ENCODE peak calls at places on chromosomes 11 and 22, in six cellular contexts. One of them, this sample, is unnamed.

GRCh38 chr11:12587333-12587997 is 86.8 kb upstream of the TEAD1 start:
- DNase-seq in psoas muscle: no peak
- DNase-seq in endothelial cell: peak
- DNase-seq in CD8-positive, alpha-beta T cell: no peak
- DNase-seq in transverse colon: no peak
- DNase-seq in fibroblast of mammary gland: peak
- DNase-seq in this sample: no peak

GRCh38 chr11:66744485-66745355 is 15.7 kb upstream of the SPTBN2 start:
- DNase-seq in psoas muscle: peak
- DNase-seq in endothelial cell: peak
- DNase-seq in CD8-positive, alpha-beta T cell: peak
- DNase-seq in transverse colon: peak
- DNase-seq in fibroblast of mammary gland: peak
- DNase-seq in this sample: peak

GRCh38 chr11:93481696-93482095 is 61.5 kb downstream of the SMCO4 start:
- DNase-seq in psoas muscle: peak
- DNase-seq in endothelial cell: no peak
- DNase-seq in CD8-positive, alpha-beta T cell: no peak
- DNase-seq in transverse colon: no peak
- DNase-seq in fibroblast of mammary gland: no peak
- DNase-seq in this sample: no peak

GRCh38 chr11:130246719-130247118 is 68.0 kb downstream of the ZBTB44 start:
- DNase-seq in psoas muscle: no peak
- DNase-seq in endothelial cell: no peak
- DNase-seq in CD8-positive, alpha-beta T cell: no peak
- DNase-seq in transverse colon: no peak
- DNase-seq in fibroblast of mammary gland: peak
- DNase-seq in this sample: no peak

GRCh38 chr11:130165601-130166456 is 6.2 kb downstream of the ST14 start:
- DNase-seq in psoas muscle: no peak
- DNase-seq in endothelial cell: no peak
- DNase-seq in CD8-positive, alpha-beta T cell: no peak
- DNase-seq in transverse colon: peak
- DNase-seq in fibroblast of mammary gland: peak
- DNase-seq in this sample: no peak

GRCh38 chr22:17997456-17997855 is 26.9 kb downstream of the MICAL3 start:
- DNase-seq in psoas muscle: no peak
- DNase-seq in endothelial cell: no peak
- DNase-seq in CD8-positive, alpha-beta T cell: no peak
- DNase-seq in transverse colon: no peak
- DNase-seq in fibroblast of mammary gland: peak
- DNase-seq in this sample: no peak

GRCh38 chr11:79102821-79103220 is 338.0 kb downstream of the TENM4 start:
- DNase-seq in psoas muscle: no peak
- DNase-seq in endothelial cell: no peak
- DNase-seq in CD8-positive, alpha-beta T cell: no peak
- DNase-seq in transverse colon: no peak
- DNase-seq in fibroblast of mammary gland: no peak
- DNase-seq in this sample: no peak

GRCh38 chr11:87536565-87536964 is 498.8 kb downstream of the TMEM135 start:
- DNase-seq in psoas muscle: no peak
- DNase-seq in endothelial cell: no peak
- DNase-seq in CD8-positive, alpha-beta T cell: no peak
- DNase-seq in transverse colon: no peak
- DNase-seq in fibroblast of mammary gland: no peak
- DNase-seq in this sample: no peak

GRCh38 chr22:49413551-49413950 is 414.1 kb downstream of the BRD1 start:
- DNase-seq in psoas muscle: no peak
- DNase-seq in endothelial cell: no peak
- DNase-seq in CD8-positive, alpha-beta T cell: no peak
- DNase-seq in transverse colon: no peak
- DNase-seq in fibroblast of mammary gland: no peak
- DNase-seq in this sample: no peak

GRCh38 chr11:18132341-18132740 is at the start of gene MRGPRX3:
- DNase-seq in psoas muscle: no peak
- DNase-seq in endothelial cell: no peak
- DNase-seq in CD8-positive, alpha-beta T cell: no peak
- DNase-seq in transverse colon: no peak
- DNase-seq in fibroblast of mammary gland: peak
- DNase-seq in this sample: no peak

GRCh38 chr11:27204527-27204926 is 158.5 kb downstream of the CCDC34 start:
- DNase-seq in psoas muscle: no peak
- DNase-seq in endothelial cell: peak
- DNase-seq in CD8-positive, alpha-beta T cell: peak
- DNase-seq in transverse colon: peak
- DNase-seq in fibroblast of mammary gland: peak
- DNase-seq in this sample: no peak

GRCh38 chr11:64545605-64546004 is 45.4 kb upstream of the SLC22A12 start:
- DNase-seq in psoas muscle: no peak
- DNase-seq in endothelial cell: no peak
- DNase-seq in CD8-positive, alpha-beta T cell: no peak
- DNase-seq in transverse colon: no peak
- DNase-seq in fibroblast of mammary gland: peak
- DNase-seq in this sample: peak

GRCh38 chr22:44689915-44690524 is 12.0 kb upstream of the PRR5 start:
- DNase-seq in psoas muscle: no peak
- DNase-seq in endothelial cell: no peak
- DNase-seq in CD8-positive, alpha-beta T cell: no peak
- DNase-seq in transverse colon: no peak
- DNase-seq in fibroblast of mammary gland: no peak
- DNase-seq in this sample: no peak

GRCh38 chr22:44693756-44694155 is 8.2 kb upstream of the PRR5 start:
- DNase-seq in psoas muscle: no peak
- DNase-seq in endothelial cell: no peak
- DNase-seq in CD8-positive, alpha-beta T cell: no peak
- DNase-seq in transverse colon: no peak
- DNase-seq in fibroblast of mammary gland: no peak
- DNase-seq in this sample: no peak

GRCh38 chr22:44692662-44693007 is 9.4 kb upstream of the PRR5 start:
- DNase-seq in psoas muscle: no peak
- DNase-seq in endothelial cell: no peak
- DNase-seq in CD8-positive, alpha-beta T cell: no peak
- DNase-seq in transverse colon: no peak
- DNase-seq in fibroblast of mammary gland: no peak
- DNase-seq in this sample: no peak

GRCh38 chr22:44693145-44693544 is 8.9 kb upstream of the PRR5 start:
- DNase-seq in psoas muscle: no peak
- DNase-seq in endothelial cell: no peak
- DNase-seq in CD8-positive, alpha-beta T cell: no peak
- DNase-seq in transverse colon: no peak
- DNase-seq in fibroblast of mammary gland: no peak
- DNase-seq in this sample: no peak

DNA sequence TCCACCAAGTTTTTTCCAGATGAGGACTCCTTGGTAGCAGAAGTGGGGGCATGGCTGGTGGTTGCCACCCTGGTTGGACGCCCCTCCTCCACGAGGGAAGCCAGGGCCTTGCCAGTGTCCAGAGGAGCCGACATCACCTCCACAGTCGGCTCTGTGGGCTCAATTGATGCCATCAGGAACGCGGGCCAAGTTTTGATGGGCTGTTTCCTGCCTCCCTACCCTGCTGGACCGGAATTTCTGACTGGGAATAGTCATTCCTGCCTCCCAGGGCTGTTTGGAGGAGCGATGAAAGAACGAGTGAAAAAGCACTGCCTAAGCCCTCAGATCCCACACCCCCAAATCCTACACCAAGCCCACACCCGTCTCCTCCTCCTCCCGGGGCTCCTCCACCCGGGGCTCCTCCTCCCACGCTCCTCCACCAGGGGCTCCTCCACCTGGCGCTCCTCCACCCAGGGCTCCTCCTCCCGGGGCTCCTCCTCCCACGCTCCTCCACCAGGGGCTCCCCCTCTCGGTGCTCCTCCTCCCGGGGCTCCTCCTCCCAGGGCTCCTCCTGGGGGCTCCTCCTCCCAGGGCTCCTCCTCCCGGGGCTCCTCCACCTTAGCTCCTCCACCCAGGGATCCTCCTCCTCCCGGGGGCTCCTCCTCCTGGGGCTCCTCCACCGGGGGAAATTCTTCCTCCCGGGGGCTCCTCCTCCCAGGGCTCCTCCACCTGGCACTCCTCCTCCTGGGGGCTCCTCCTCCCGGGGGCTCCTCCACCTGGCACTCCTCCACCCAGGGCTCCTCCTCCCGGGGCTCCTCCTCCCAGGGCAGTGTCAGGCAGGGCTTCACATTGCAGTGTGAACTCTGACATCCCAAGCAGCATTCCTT is 10.0 kb upstream of the PRR5 start:
- DNase-seq in psoas muscle: no peak
- DNase-seq in endothelial cell: no peak
- DNase-seq in CD8-positive, alpha-beta T cell: no peak
- DNase-seq in transverse colon: no peak
- DNase-seq in fibroblast of mammary gland: no peak
- DNase-seq in this sample: no peak
- TF ChIP-seq CTCF in psoas muscle: no peak
- TF ChIP-seq CTCF in endothelial cell: no peak
- TF ChIP-seq CTCF in CD8-positive, alpha-beta T cell: no peak
- TF ChIP-seq CTCF in transverse colon: no peak
- TF ChIP-seq CTCF in fibroblast of mammary gland: no peak
- TF ChIP-seq CTCF in this sample: no peak

GRCh38 chr22:35116817-35117216 is 50.9 kb downstream of the ISX start:
- DNase-seq in psoas muscle: no peak
- DNase-seq in endothelial cell: no peak
- DNase-seq in CD8-positive, alpha-beta T cell: no peak
- DNase-seq in transverse colon: peak
- DNase-seq in fibroblast of mammary gland: no peak
- DNase-seq in this sample: no peak
- TF ChIP-seq CTCF in psoas muscle: no peak
- TF ChIP-seq CTCF in endothelial cell: no peak
- TF ChIP-seq CTCF in CD8-positive, alpha-beta T cell: no peak
- TF ChIP-seq CTCF in transverse colon: no peak
- TF ChIP-seq CTCF in fibroblast of mammary gland: no peak
- TF ChIP-seq CTCF in this sample: no peak

GRCh38 chr11:14304601-14305000 is 54.4 kb downstream of the RRAS2 start:
- DNase-seq in psoas muscle: no peak
- DNase-seq in endothelial cell: no peak
- DNase-seq in CD8-positive, alpha-beta T cell: no peak
- DNase-seq in transverse colon: no peak
- DNase-seq in fibroblast of mammary gland: no peak
- DNase-seq in this sample: no peak

GRCh38 chr11:14308897-14309387 is 50.0 kb downstream of the RRAS2 start:
- DNase-seq in psoas muscle: no peak
- DNase-seq in endothelial cell: no peak
- DNase-seq in CD8-positive, alpha-beta T cell: no peak
- DNase-seq in transverse colon: no peak
- DNase-seq in fibroblast of mammary gland: no peak
- DNase-seq in this sample: no peak

GRCh38 chr11:14308114-14308896 is 50.7 kb downstream of the RRAS2 start:
- DNase-seq in psoas muscle: no peak
- DNase-seq in endothelial cell: no peak
- DNase-seq in CD8-positive, alpha-beta T cell: no peak
- DNase-seq in transverse colon: no peak
- DNase-seq in fibroblast of mammary gland: peak
- DNase-seq in this sample: no peak

GRCh38 chr11:14305649-14306048 is 53.3 kb downstream of the RRAS2 start:
- DNase-seq in psoas muscle: no peak
- DNase-seq in endothelial cell: no peak
- DNase-seq in CD8-positive, alpha-beta T cell: no peak
- DNase-seq in transverse colon: no peak
- DNase-seq in fibroblast of mammary gland: no peak
- DNase-seq in this sample: no peak

DNA sequence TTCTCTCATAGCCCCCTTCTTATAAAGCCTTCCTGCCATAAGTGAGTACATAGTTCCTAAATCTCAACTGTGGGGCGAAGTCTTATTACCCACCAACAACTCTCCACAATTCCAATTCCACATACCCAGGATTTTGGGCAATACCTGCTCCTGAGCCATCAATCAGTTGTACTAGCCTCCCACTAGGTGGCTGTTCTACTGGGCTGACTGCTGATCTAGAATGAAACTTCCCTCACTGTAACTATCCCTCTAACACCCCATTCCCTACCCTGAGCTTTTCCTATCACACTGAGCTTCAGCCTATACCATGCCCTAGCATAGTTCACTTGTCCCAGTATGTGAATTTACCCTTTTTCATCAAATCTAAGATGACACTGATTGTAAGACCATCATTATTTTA is 52.5 kb downstream of the RRAS2 start:
- DNase-seq in psoas muscle: no peak
- DNase-seq in endothelial cell: no peak
- DNase-seq in CD8-positive, alpha-beta T cell: no peak
- DNase-seq in transverse colon: no peak
- DNase-seq in fibroblast of mammary gland: no peak
- DNase-seq in this sample: no peak
- TF ChIP-seq CTCF in psoas muscle: no peak
- TF ChIP-seq CTCF in endothelial cell: no peak
- TF ChIP-seq CTCF in CD8-positive, alpha-beta T cell: no peak
- TF ChIP-seq CTCF in transverse colon: no peak
- TF ChIP-seq CTCF in fibroblast of mammary gland: peak
- TF ChIP-seq CTCF in this sample: peak

DNA sequence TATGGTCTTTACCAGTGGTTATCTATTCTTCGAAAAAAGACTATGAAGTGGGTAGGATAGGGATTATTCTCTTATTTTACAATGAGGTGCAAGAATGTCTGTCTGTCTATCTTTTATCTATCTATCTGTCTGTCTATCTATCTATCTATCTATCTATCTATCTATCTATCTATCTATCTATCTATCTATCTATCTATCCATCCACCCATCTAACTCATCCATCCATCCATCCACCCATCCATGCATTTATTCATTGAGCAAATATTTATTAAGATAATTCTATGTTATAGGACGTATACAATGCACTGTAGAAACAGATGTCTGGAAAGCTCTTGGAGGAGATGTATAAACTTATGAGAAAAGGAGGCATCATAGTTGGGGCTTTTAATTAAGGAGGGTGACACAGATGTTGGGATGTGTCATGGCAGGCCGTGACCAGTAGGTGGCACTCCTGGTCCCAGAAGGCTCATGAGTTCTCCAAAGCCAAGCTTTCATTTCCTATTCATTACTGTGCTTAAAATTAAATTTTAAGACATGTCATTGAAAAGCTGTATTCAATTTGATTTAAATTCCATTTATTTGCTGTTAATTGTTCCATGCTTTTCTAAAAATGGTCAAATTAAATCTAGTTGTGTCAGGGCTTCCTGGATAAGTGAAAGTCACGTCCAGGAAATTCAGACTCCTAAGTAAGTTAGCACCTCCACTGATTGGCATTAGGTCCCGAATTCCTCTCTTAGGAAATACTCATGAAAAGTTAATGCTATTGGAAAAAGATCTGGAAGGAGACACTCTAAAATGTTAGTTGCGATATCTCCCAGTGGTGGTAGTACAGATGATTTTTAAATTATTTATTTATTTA is 19.0 kb upstream of the E2F8 start:
- DNase-seq in psoas muscle: peak
- DNase-seq in endothelial cell: peak
- DNase-seq in CD8-positive, alpha-beta T cell: peak
- DNase-seq in transverse colon: peak
- DNase-seq in fibroblast of mammary gland: peak
- DNase-seq in this sample: no peak
- TF ChIP-seq CTCF in psoas muscle: peak
- TF ChIP-seq CTCF in endothelial cell: peak
- TF ChIP-seq CTCF in CD8-positive, alpha-beta T cell: peak
- TF ChIP-seq CTCF in transverse colon: peak
- TF ChIP-seq CTCF in fibroblast of mammary gland: peak
- TF ChIP-seq CTCF in this sample: peak